ENCODE peak calls at places on chromosome 14, in four cellular contexts. S, O, B and N are unnamed samples.

GRCh38 chr14:50320279-50320678 is 8.2 kb downstream of the DMAC2L start:
- DNase-seq in S (peak; percentile 82), B (no peak), O (no peak), N (no peak)

GRCh38 chr14:93091666-93092065 is 24.1 kb downstream of the ITPK1 start:
- DNase-seq in B (no peak), S (no peak), O (no peak), N (no peak)

GRCh38 chr14:103521438-103521961 is 1.1 kb downstream of the CKB start:
- DNase-seq in S (no peak), B (no peak), O (no peak), N (no peak)

GRCh38 chr14:105144666-105145380 is 23.8 kb downstream of the JAG2 start:
- DNase-seq in B (no peak), S (no peak), O (peak; percentile 50), N (peak; percentile 26)

GRCh38 chr14:50997712-50998111 is 53.4 kb upstream of the PYGL start:
- DNase-seq in S (no peak), B (peak; percentile 67), O (no peak), N (no peak)

GRCh38 chr14:57323703-57324102 is 54.9 kb downstream of the AP5M1 start:
- DNase-seq in S (no peak), B (no peak), O (no peak), N (no peak)

GRCh38 chr14:103395245-103395644 is 10.0 kb downstream of the MARK3 start:
- DNase-seq in S (peak; percentile 32), O (no peak), B (no peak), N (no peak)

GRCh38 chr14:91317381-91318313 is 73.1 kb upstream of the GPR68 start:
- DNase-seq in O (no peak), B (no peak), S (no peak), N (no peak)

GRCh38 chr14:93073833-93074769 is 41.6 kb downstream of the ITPK1 start:
- DNase-seq in O (no peak), S (peak; percentile 40), B (no peak), N (no peak)

GRCh38 chr14:96455588-96455987 is 46.6 kb upstream of the PAPOLA start:
- DNase-seq in B (no peak), S (peak; percentile 12), O (no peak), N (no peak)

GRCh38 chr14:104556256-104557021 is 23.1 kb upstream of the C14orf180 start:
- DNase-seq in O (no peak), S (no peak), B (no peak), N (no peak)

GRCh38 chr14:59189281-59189821 is 884 bp downstream of the DAAM1 start:
- DNase-seq in O (peak; percentile 63), B (peak; percentile 79), S (peak; percentile 18), N (peak; percentile 28)

GRCh38 chr14:59303216-59303615 is 114.7 kb downstream of the DAAM1 start:
- DNase-seq in S (no peak), B (peak; percentile 27), O (no peak), N (no peak)

GRCh38 chr14:37150414-37150813 is 22.0 kb downstream of the SLC25A21 start:
- DNase-seq in O (no peak), B (peak; percentile 40), S (peak; percentile 58), N (no peak)

GRCh38 chr14:56752428-56752827 is 57.9 kb downstream of the OTX2 start:
- DNase-seq in O (no peak), S (no peak), B (no peak), N (no peak)

GRCh38 chr14:30597496-30597895 is 24.6 kb upstream of the SCFD1 start:
- DNase-seq in B (no peak), S (no peak), O (no peak), N (no peak)

GRCh38 chr14:54669759-54670630 is 103.1 kb downstream of the SAMD4A start:
- DNase-seq in B (no peak), S (peak; percentile 85), O (no peak), N (no peak)

GRCh38 chr14:51957950-51958349 is 31.4 kb upstream of the RTRAF start:
- DNase-seq in B (no peak), S (peak; percentile 45), O (no peak), N (no peak)

GRCh38 chr14:55373784-55374725 is 37.6 kb downstream of the ATG14 start:
- DNase-seq in O (no peak), B (peak; percentile 48), S (peak; percentile 77), N (no peak)

GRCh38 chr14:92387610-92388009 is 64.6 kb downstream of the SLC24A4 start:
- DNase-seq in B (no peak), O (no peak), S (no peak), N (no peak)

GRCh38 chr14:57389646-57390036 is 745 bp upstream of the NAA30 start:
- DNase-seq in O (no peak), S (no peak), B (peak; percentile 59), N (peak; percentile 51)

DNA sequence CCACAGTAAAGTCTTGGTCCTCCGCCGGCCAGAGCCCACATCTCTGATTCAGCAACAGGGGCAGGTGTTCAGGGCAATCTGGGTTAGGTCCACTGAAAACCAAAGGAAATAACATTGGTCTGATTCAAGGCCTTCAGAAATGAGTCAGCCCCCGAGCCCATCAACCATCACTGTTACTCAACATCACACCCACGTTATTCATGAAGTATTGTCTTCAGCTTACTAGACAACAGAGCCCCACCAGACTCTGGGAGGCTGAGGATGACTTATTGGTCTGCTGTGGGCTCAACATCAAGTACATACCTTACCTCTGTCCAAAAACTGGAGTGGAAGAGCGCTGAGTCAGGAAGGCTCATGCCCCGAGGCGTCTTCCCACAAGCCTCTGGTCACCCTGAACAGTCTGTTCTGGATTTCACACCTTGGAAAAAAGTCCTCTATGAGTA is 97.5 kb downstream of the ZFP36L1 start:
- DNase-seq in O (no peak), S (peak; percentile 100), B (no peak), N (no peak)
- H2BK15ac ChIP-seq in O (no peak overlapping the region), S (peak overlapping the region; percentile 73), B (no peak overlapping the region), N (no peak overlapping the region)

GRCh38 chr14:24226477-24226876 is 5.7 kb downstream of the NEDD8 start:
- DNase-seq in S (no peak), B (no peak), O (no peak), N (no peak)
- H3K56ac ChIP-seq in S (no peak overlapping the region), B (no peak overlapping the region), O (no peak overlapping the region), N (no peak overlapping the region)

GRCh38 chr14:75374911-75375310 is 52.9 kb upstream of the JDP2 start:
- DNase-seq in O (no peak), S (no peak), B (peak; percentile 22), N (no peak)

GRCh38 chr14:75371297-75371696 is 56.5 kb upstream of the JDP2 start:
- DNase-seq in O (no peak), S (no peak), B (no peak), N (no peak)

GRCh38 chr14:75373616-75374015 is 54.2 kb upstream of the JDP2 start:
- DNase-seq in S (no peak), B (no peak), O (no peak), N (no peak)

GRCh38 chr14:75372260-75372659 is 55.6 kb upstream of the JDP2 start:
- DNase-seq in S (no peak), B (no peak), O (no peak), N (no peak)

GRCh38 chr14:75373133-75373532 is 54.7 kb upstream of the JDP2 start:
- DNase-seq in O (no peak), B (no peak), S (no peak), N (no peak)
- H2BK15ac ChIP-seq in O (no peak overlapping the region), B (no peak overlapping the region), S (no peak overlapping the region), N (no peak overlapping the region)

DNA sequence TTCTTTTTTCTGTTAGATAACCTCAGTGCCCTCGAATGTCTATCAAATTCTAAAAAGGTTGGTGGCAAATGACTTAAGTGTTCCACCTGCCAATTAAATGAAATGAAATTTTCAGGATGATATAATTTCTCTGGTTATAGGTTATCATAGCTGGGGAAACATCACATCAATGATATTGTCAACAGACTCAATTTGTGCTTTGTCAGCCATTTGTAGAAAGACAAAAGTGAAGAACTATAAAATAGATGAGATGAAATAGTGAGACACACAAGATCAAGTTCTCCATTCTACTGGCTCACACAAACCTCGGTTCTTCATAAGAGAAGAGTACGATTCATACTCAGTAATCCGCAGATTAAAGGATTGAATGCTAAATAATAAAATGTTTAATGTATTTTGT is 1443.2 kb upstream of the FLRT2 start:
- DNase-seq in S (no peak), B (no peak), O (no peak), N (no peak)
- H3K56ac ChIP-seq in S (no peak overlapping the region), B (no peak overlapping the region), O (no peak overlapping the region), N (no peak overlapping the region)

GRCh38 chr14:99768381-99768780 is 24.8 kb upstream of the EML1 start:
- DNase-seq in B (peak; percentile 31), S (no peak), O (no peak), N (no peak)

GRCh38 chr14:99772371-99773283 is 20.6 kb upstream of the EML1 start:
- DNase-seq in B (no peak), S (no peak), O (no peak), N (no peak)

GRCh38 chr14:99769799-99770198 is 23.4 kb upstream of the EML1 start:
- DNase-seq in O (no peak), B (no peak), S (no peak), N (no peak)

GRCh38 chr14:99773496-99774203 is 19.6 kb upstream of the EML1 start:
- DNase-seq in O (no peak), S (no peak), B (peak; percentile 18), N (no peak)

GRCh38 chr14:99769123-99769522 is 24.1 kb upstream of the EML1 start:
- DNase-seq in O (no peak), S (no peak), B (no peak), N (no peak)
- H2BK15ac ChIP-seq in O (no peak overlapping the region), S (no peak overlapping the region), B (no peak overlapping the region), N (no peak overlapping the region)

GRCh38 chr14:101796479-101796878 is 35.0 kb downstream of the PPP2R5C start:
- DNase-seq in B (no peak), S (no peak), O (no peak), N (no peak)
- H3K56ac ChIP-seq in B (no peak overlapping the region), S (no peak overlapping the region), O (no peak overlapping the region), N (no peak overlapping the region)

GRCh38 chr14:47675239-47675488 is 241 bp downstream of the MDGA2 start:
- DNase-seq in O (no peak), B (no peak), S (no peak), N (no peak)

GRCh38 chr14:47678157-47678556 is 2.8 kb upstream of the MDGA2 start:
- DNase-seq in B (peak; percentile 31), S (no peak), O (no peak), N (no peak)

GRCh38 chr14:47674546-47675238 is 713 bp downstream of the MDGA2 start:
- DNase-seq in S (no peak), O (peak; percentile 75), B (peak; percentile 55), N (peak; percentile 56)

GRCh38 chr14:47675489-47676300 is at the start of gene MDGA2:
- DNase-seq in O (peak; percentile 80), S (no peak), B (peak; percentile 77), N (peak; percentile 82)

DNA sequence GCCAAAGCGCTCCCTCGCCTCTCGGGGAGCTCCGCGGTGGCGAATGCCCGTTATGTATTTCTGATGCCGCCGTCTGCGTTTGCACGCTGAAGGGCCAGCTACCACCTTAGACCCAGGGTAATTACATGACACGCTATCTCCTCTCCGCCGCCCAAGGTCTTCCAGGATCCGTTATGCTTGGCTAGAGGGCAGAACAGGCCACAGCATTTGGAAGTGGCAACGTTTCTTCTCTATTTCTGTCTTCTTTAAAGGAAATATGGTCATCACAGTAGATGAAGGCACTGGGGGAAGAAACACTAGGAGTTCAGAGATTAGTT is 854 bp upstream of the MDGA2 start:
- DNase-seq in O (no peak), S (no peak), B (no peak), N (no peak)
- H2BK15ac ChIP-seq in O (no peak overlapping the region), S (no peak overlapping the region), B (no peak overlapping the region), N (no peak overlapping the region)

GRCh38 chr14:89701079-89702043 is 253.2 kb downstream of the EFCAB11 start:
- DNase-seq in S (peak; percentile 62), B (peak; percentile 93), O (peak; percentile 91), N (peak; percentile 90)
- H3K56ac ChIP-seq in S (peak overlapping the region; percentile 36), B (peak overlapping the region; percentile 69), O (no peak overlapping the region), N (no peak overlapping the region)

GRCh38 chr14:94771191-94771905 is 1.4 kb upstream of the GSC start:
- DNase-seq in S (no peak), B (peak; percentile 82), O (peak; percentile 67), N (no peak)
- H2BK15ac ChIP-seq in S (no peak overlapping the region), B (no peak overlapping the region), O (peak overlapping the region; percentile 29), N (no peak overlapping the region)